ENCODE peak calls at places on chromosome 6, in nine cellular contexts. L is T-helper 2 cell; N is activated T-helper 1 cell treated with anti-CD3 and anti-CD28 coated beads, Interleukin-2, amount 50 U/mL, for 16 hours; M is stimulated activated CD4-positive, alpha-beta T cell treated with anti-CD3 and anti-CD28 coated beads, TNF-alpha, amount 100 ng/mL, for 4 hours; J is SJSA1; C is hepatocyte; S is NCI-H1694 treated with DMSO at 0.1 percent for 48 hours; Q is EL; E is HCT116. A is an unnamed sample.

GRCh38 chr6:95293257-95293656 is 284.1 kb upstream of the MANEA start:
- DNase-seq in C (no peak), S (no peak), M (no peak), E (no peak), N (no peak), Q (no peak), L (no peak), J (no peak), A (no peak)

GRCh38 chr6:135088818-135089809 is 34.5 kb upstream of the HBS1L start:
- DNase-seq in M (no peak), N (no peak), J (no peak), S (peak), E (peak), L (no peak), Q (peak), C (no peak), A (peak)

GRCh38 chr6:28657756-28658465 is 132.2 kb downstream of the GPX5 start:
- DNase-seq in M (peak), E (peak), Q (peak), L (peak), J (peak), C (peak), N (no peak), S (peak), A (peak)

GRCh38 chr6:3397229-3398164 is 59.4 kb downstream of the SLC22A23 start:
- DNase-seq in J (no peak), C (no peak), L (no peak), M (no peak), Q (no peak), N (no peak), E (no peak), S (no peak), A (no peak)

GRCh38 chr6:25928562-25929324 is 1.7 kb downstream of the SLC17A2 start:
- DNase-seq in Q (no peak), N (no peak), S (no peak), C (no peak), J (no peak), M (no peak), L (no peak), E (no peak), A (no peak)

GRCh38 chr6:116572162-116572561 is 858 bp downstream of the RWDD1 start:
- DNase-seq in C (peak), Q (peak), J (peak), L (no peak), E (no peak), S (peak), N (no peak), M (no peak), A (peak)

GRCh38 chr6:37039958-37040357 is 34.5 kb downstream of the FGD2 start:
- DNase-seq in N (no peak), Q (no peak), S (no peak), E (no peak), J (no peak), C (no peak), M (no peak), L (no peak), A (no peak)

GRCh38 chr6:128327890-128328289 is 192.5 kb downstream of the PTPRK start:
- DNase-seq in J (no peak), C (peak), N (no peak), S (no peak), L (no peak), Q (peak), E (peak), M (no peak), A (peak)

GRCh38 chr6:134176283-134176975 is 124.0 kb upstream of the SLC2A12 start:
- DNase-seq in L (no peak), E (no peak), M (no peak), C (peak), J (no peak), Q (peak), S (no peak), N (no peak), A (no peak)

GRCh38 chr6:87430499-87430898 is 22.7 kb downstream of the CFAP206 start:
- DNase-seq in M (no peak), J (no peak), S (no peak), C (no peak), L (no peak), E (no peak), Q (no peak), N (no peak), A (no peak)

GRCh38 chr6:26172496-26172958 is 85.3 kb downstream of the HFE start:
- DNase-seq in S (peak), L (no peak), M (no peak), Q (peak), C (peak), J (peak), N (no peak), E (no peak), A (peak)

GRCh38 chr6:165922309-165922794 is 245.3 kb downstream of the TBXT start:
- DNase-seq in Q (peak), S (no peak), L (no peak), M (no peak), E (no peak), N (no peak), J (peak), C (no peak), A (no peak)

GRCh38 chr6:34131326-34132081 is 14.4 kb downstream of the GRM4 start:
- DNase-seq in C (no peak), Q (no peak), J (no peak), M (no peak), S (no peak), L (no peak), N (no peak), E (no peak), A (no peak)

GRCh38 chr6:161168281-161168891 is 105.5 kb downstream of the AGPAT4 start:
- DNase-seq in Q (peak), J (peak), C (peak), E (peak), L (no peak), M (no peak), S (no peak), N (no peak), A (peak)